ENCODE peak calls at places on chromosome 4, in nine cellular contexts. C is cerebellum; D is NCI-H1436; K is stimulated activated CD8-positive, alpha-beta memory T cell treated with anti-CD3 and anti-CD28 coated beads, Interleukin-12 subunit alpha, Interleukin-12 subunit beta, amount 100 ng/mL, for 4 hours; E is T follicular helper cell; S is adipocyte; H is lung microvascular endothelial cell; Q is activated T-cell treated with anti-CD3 and anti-CD28 coated beads, Interleukin-2, amount 50 U/mL, for 24 hours; O is breast epithelium. B is an unnamed sample.

GRCh38 chr4:176393306-176394013 is 73.7 kb downstream of the SPCS3 start:
- DNase-seq in K (no peak), Q (no peak), H (no peak), S (peak; percentile 19), E (no peak), C (no peak), D (no peak), O (no peak), B (no peak)

GRCh38 chr4:6920174-6920573 is 10.5 kb downstream of the TBC1D14 start:
- DNase-seq in E (no peak), Q (no peak), H (no peak), D (no peak), O (no peak), K (no peak), S (no peak), C (no peak), B (no peak)

GRCh38 chr4:8647094-8647570 is 54.6 kb downstream of the CPZ start:
- DNase-seq in D (no peak), E (no peak), C (no peak), O (no peak), Q (no peak), K (no peak), S (no peak), H (no peak), B (no peak)

GRCh38 chr4:23819041-23819511 is 70.8 kb downstream of the PPARGC1A start:
- DNase-seq in Q (no peak), E (no peak), C (no peak), H (no peak), O (no peak), K (no peak), D (no peak), S (no peak), B (no peak)

GRCh38 chr4:113708250-113708649 is 53.3 kb downstream of the CAMK2D start:
- DNase-seq in S (peak; percentile 34), E (no peak), Q (no peak), H (peak; percentile 2), C (peak; percentile 10), K (no peak), O (no peak), D (no peak), B (no peak)

GRCh38 chr4:10716163-10716562 is 31.6 kb upstream of the CLNK start:
- DNase-seq in E (no peak), H (no peak), Q (no peak), O (no peak), K (no peak), C (no peak), S (peak; percentile 4), D (no peak), B (no peak)

GRCh38 chr4:168981460-168981859 is 28.6 kb downstream of the CBR4 start:
- DNase-seq in H (no peak), K (no peak), D (no peak), C (no peak), O (no peak), Q (no peak), E (no peak), S (peak; percentile 11), B (no peak)

GRCh38 chr4:66688674-66689073 is 856.6 kb downstream of the CENPC start:
- DNase-seq in O (no peak), S (peak; percentile 68), H (peak; percentile 54), Q (no peak), K (no peak), C (no peak), E (no peak), D (no peak), B (no peak)

GRCh38 chr4:125390126-125390525 is 75.4 kb downstream of the FAT4 start:
- DNase-seq in H (peak; percentile 74), O (no peak), E (no peak), D (no peak), C (no peak), K (no peak), S (peak; percentile 77), Q (no peak), B (no peak)

GRCh38 chr4:113384600-113384999 is 335.1 kb downstream of the ANK2 start:
- DNase-seq in C (no peak), K (no peak), E (no peak), H (peak; percentile 51), Q (no peak), S (peak; percentile 29), O (no peak), D (no peak), B (no peak)

GRCh38 chr4:42133006-42133405 is 19.4 kb downstream of the BEND4 start:
- DNase-seq in K (no peak), C (no peak), E (no peak), O (no peak), Q (no peak), S (no peak), H (no peak), D (no peak), B (no peak)

GRCh38 chr4:65865489-65865888 is 195.2 kb upstream of the EPHA5 start:
- DNase-seq in S (peak; percentile 25), E (no peak), O (no peak), C (no peak), H (peak; percentile 0), K (no peak), D (no peak), Q (no peak), B (peak; percentile 35)

GRCh38 chr4:158211288-158211687 is 1.0 kb downstream of the TMEM144 start:
- DNase-seq in C (no peak), E (no peak), Q (no peak), O (no peak), K (no peak), H (peak; percentile 10), S (no peak), D (no peak), B (no peak)

GRCh38 chr4:81804849-81805248 is 333.1 kb upstream of the RASGEF1B start:
- DNase-seq in S (no peak), O (no peak), D (no peak), C (peak; percentile 10), Q (no peak), H (no peak), K (no peak), E (no peak), B (no peak)

GRCh38 chr4:181176306-181176705 is 1066.9 kb upstream of the TENM3 start:
- DNase-seq in O (no peak), K (no peak), Q (no peak), H (no peak), S (no peak), E (no peak), C (no peak), D (no peak), B (no peak)

GRCh38 chr4:10164877-10165283 is 48.3 kb upstream of the WDR1 start:
- DNase-seq in Q (no peak), O (no peak), C (peak; percentile 48), H (peak; percentile 62), S (peak; percentile 48), E (no peak), K (no peak), D (no peak), B (no peak)

GRCh38 chr4:150242820-150243458 is 164.7 kb downstream of the DCLK2 start:
- DNase-seq in D (peak; percentile 9), S (peak; percentile 77), K (no peak), H (peak; percentile 67), C (peak; percentile 48), O (no peak), E (no peak), Q (no peak), B (no peak)

GRCh38 chr4:110119880-110120279 is 78.5 kb downstream of the ELOVL6 start:
- DNase-seq in D (no peak), C (no peak), K (no peak), S (peak; percentile 76), H (no peak), Q (no peak), O (no peak), E (no peak), B (no peak)

GRCh38 chr4:128451270-128451905 is 163.8 kb upstream of the PGRMC2 start:
- DNase-seq in C (no peak), S (no peak), D (no peak), O (no peak), E (no peak), H (no peak), Q (no peak), K (no peak), B (no peak)

GRCh38 chr4:74018116-74018515 is 19.6 kb upstream of the CXCL5 start:
- DNase-seq in K (no peak), O (no peak), Q (no peak), E (no peak), S (no peak), D (no peak), C (no peak), H (peak; percentile 36), B (no peak)

GRCh38 chr4:99435154-99435553 is at the start of gene ADH7:
- DNase-seq in Q (no peak), K (no peak), E (no peak), C (no peak), O (no peak), D (no peak), S (peak; percentile 7), H (no peak), B (no peak)

GRCh38 chr4:3640587-3640962 is 108.4 kb upstream of the LRPAP1 start:
- DNase-seq in C (no peak), Q (no peak), O (no peak), K (no peak), S (peak; percentile 13), H (no peak), D (no peak), E (no peak), B (no peak)

GRCh38 chr4:153790962-153791551 is 2.2 kb upstream of the SFRP2 start:
- DNase-seq in K (no peak), D (no peak), S (no peak), Q (peak; percentile 64), H (no peak), O (no peak), E (no peak), C (no peak), B (no peak)

GRCh38 chr4:26858947-26859401 is 1.7 kb upstream of the STIM2 start:
- DNase-seq in D (peak; percentile 33), H (no peak), S (no peak), K (no peak), C (no peak), E (no peak), Q (no peak), O (no peak), B (no peak)

GRCh38 chr4:117385531-117385930 is 300.2 kb upstream of the TRAM1L1 start:
- DNase-seq in H (no peak), C (no peak), Q (no peak), D (no peak), O (no peak), E (no peak), K (no peak), S (peak; percentile 6), B (no peak)

GRCh38 chr4:173259310-173259709 is 74.8 kb downstream of the HMGB2 start:
- DNase-seq in Q (no peak), O (no peak), C (no peak), D (no peak), E (no peak), H (no peak), K (no peak), S (no peak), B (no peak)

GRCh38 chr4:140717313-140717712 is 38.9 kb downstream of the TBC1D9 start:
- DNase-seq in C (no peak), Q (no peak), S (no peak), H (no peak), K (no peak), O (no peak), D (no peak), E (no peak), B (no peak)

GRCh38 chr4:2075987-2076907 is 17.1 kb downstream of the NAT8L start:
- DNase-seq in S (no peak), K (no peak), E (no peak), O (no peak), Q (no peak), D (no peak), H (no peak), C (no peak), B (no peak)

GRCh38 chr4:143286733-143287570 is 49.7 kb upstream of the GAB1 start:
- DNase-seq in H (no peak), O (no peak), Q (no peak), D (no peak), S (peak; percentile 74), C (no peak), K (no peak), E (no peak), B (no peak)

B was measured in iPS DF 6.9.